ENCODE peak calls at places on chromosomes 3 and 15, in five cellular contexts. K is astrocyte of the spinal cord, M is transverse colon, C is upper lobe of left lung, R is stomach. F is an unnamed sample.

GRCh38 chr3:184562875-184563568 is 1.4 kb downstream of the EPHB3 start:
- DNase-seq in M (no peak), R (no peak), C (no peak), K (no peak), F (no peak)

GRCh38 chr3:41188291-41188690 is 11.0 kb upstream of the CTNNB1 start:
- DNase-seq in R (no peak), M (no peak), K (no peak), C (no peak), F (no peak)

GRCh38 chr3:170614214-170614966 is 28.5 kb upstream of the SLC7A14 start:
- DNase-seq in C (no peak), R (no peak), K (peak), M (no peak), F (no peak)

GRCh38 chr3:127028766-127029520 is 46.0 kb downstream of the PLXNA1 start:
- DNase-seq in K (no peak), M (no peak), R (no peak), C (peak), F (no peak)

GRCh38 chr15:91866971-91867372 is 13.5 kb downstream of the SLCO3A1 start:
- DNase-seq in K (peak), R (no peak), C (peak), M (no peak), F (no peak)

GRCh38 chr3:138657508-138657907 is 48.9 kb downstream of the FAIM start:
- DNase-seq in R (no peak), M (no peak), C (no peak), K (no peak), F (no peak)

GRCh38 chr3:49121244-49121671 is 635 bp upstream of the USP19 start:
- DNase-seq in K (no peak), M (no peak), C (no peak), R (no peak), F (no peak)

GRCh38 chr15:95182081-95182480 is 950.7 kb downstream of the MCTP2 start:
- DNase-seq in M (no peak), C (no peak), K (no peak), R (no peak), F (no peak)

DNA sequence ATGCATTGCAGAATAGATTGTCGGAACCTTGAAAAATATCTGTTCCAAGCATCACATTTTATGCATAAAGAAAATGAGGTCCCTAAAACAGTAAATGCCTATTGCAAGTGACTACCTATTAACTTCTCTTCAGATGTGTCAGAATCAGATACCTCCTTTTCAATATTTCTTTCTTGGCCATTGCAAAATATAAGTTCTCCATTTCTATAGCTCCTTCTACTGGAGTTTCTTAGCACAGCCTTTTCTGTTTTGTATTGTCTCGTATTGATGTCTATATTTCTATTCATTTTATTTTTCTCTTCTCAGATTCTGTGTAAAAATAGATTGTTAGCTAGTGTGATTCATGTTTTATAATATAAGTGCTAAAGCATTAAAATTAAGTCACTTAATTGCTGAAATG is 63.4 kb downstream of the PPARG start:
- DNase-seq in M (no peak), R (no peak), K (no peak), C (no peak), F (no peak)
- TF ChIP-seq CTCF in M (no peak), R (no peak), K (peak), C (no peak), F (no peak)

GRCh38 chr3:51382947-51383578 is 2.0 kb upstream of the MANF start:
- DNase-seq in M (no peak), C (no peak), R (no peak), K (no peak), F (no peak)
- TF ChIP-seq CTCF in M (no peak), C (no peak), R (no peak), K (no peak), F (no peak)

GRCh38 chr3:99817437-99818240 is at the start of gene CMSS1:
- DNase-seq in K (peak), M (peak), R (peak), C (peak), F (peak)
- TF ChIP-seq CTCF in K (peak), M (peak), R (no peak), C (peak), F (no peak)

DNA sequence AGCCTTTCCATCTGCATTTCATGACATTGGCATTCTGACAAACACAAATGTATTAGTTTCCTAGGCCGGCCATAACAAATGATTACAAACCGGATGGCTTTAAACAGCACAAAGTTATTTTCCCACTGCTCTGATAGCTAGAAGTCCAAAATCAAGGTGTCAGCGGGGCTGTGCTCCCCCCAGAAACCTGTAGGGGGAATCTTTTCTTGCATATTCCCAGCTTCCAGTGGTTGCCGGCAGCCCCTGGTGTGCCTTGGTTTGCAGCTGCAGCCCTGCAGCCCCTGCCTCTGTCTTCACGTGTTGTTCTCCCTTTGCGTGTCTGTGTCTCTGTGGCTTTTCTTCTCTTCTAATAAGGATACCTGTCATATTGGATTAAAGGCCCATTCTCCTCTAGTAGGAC is 79.0 kb upstream of the CDV3 start:
- DNase-seq in R (no peak), C (no peak), K (no peak), M (no peak), F (no peak)
- TF ChIP-seq CTCF in R (no peak), C (peak), K (peak), M (peak), F (no peak)

GRCh38 chr3:37308247-37308646 is 133.9 kb upstream of the LRRFIP2 start:
- DNase-seq in M (no peak), C (no peak), R (no peak), K (peak), F (no peak)
- TF ChIP-seq CTCF in M (peak), C (no peak), R (no peak), K (peak), F (no peak)

GRCh38 chr15:59738676-59739075 is 49.6 kb upstream of the BNIP2 start:
- DNase-seq in R (no peak), C (no peak), K (no peak), M (no peak), F (no peak)

GRCh38 chr15:59739557-59740186 is 50.6 kb upstream of the BNIP2 start:
- DNase-seq in K (no peak), R (no peak), M (no peak), C (peak), F (no peak)

GRCh38 chr15:59736181-59736580 is 47.1 kb upstream of the BNIP2 start:
- DNase-seq in C (no peak), K (no peak), M (no peak), R (no peak), F (no peak)

GRCh38 chr15:59746777-59747176 is 57.7 kb upstream of the BNIP2 start:
- DNase-seq in C (no peak), R (no peak), K (no peak), M (no peak), F (no peak)

DNA sequence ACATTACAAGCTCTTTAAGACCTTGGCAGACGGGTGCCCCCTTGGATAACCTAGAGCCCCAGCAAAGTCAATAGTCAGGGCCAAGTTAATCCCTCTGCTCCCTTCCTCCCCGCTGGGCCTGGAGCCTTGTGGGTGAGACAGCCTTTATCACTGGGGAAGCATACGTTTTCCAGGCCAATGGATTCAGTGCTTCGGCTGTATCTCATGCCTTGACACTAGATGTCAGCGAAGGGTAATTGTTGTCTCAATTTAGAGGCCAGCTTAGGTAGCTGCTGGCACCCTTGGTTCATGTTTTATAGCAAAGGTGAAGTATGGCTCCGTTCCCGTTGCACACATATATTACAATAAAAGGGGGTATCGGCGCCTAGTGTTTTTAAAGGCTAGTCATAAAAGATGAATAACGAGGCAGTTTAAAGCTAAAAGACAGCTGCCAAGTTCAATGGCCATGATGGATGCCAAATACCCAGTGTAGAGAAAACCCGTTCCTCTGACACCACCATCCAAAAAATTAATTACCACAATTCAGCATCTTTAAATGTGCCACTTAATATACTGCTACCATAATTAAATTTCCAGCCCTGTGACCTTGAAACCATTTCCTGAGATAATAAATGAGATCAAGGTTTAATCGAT is 52.3 kb upstream of the BNIP2 start:
- DNase-seq in K (peak), R (no peak), C (no peak), M (no peak), F (no peak)
- TF ChIP-seq CTCF in K (peak), R (no peak), C (no peak), M (no peak), F (no peak)